ENCODE peak calls at places on chromosomes 4 and X, in nine cellular contexts. One of them, this sample, is unnamed.

GRCh38 chr4:140372607-140373327 is 679 bp upstream of the SCOC start:
- DNase-seq in activated CD4-positive, alpha-beta T cell treated with anti-CD3 and anti-CD28 coated beads for 48 hours: peak; percentile 32
- DNase-seq in cardiac fibroblast: peak; percentile 31
- DNase-seq in T47D: no peak
- DNase-seq in iris pigment epithelial cell: peak; percentile 21
- DNase-seq in activated CD4-positive, CD25-positive, alpha-beta regulatory T cell treated with anti-CD3 and anti-CD28 coated beads, Interleukin-2, amount 50 U/mL, for 16 hours: no peak
- DNase-seq in neuronal stem cell: no peak
- DNase-seq in iPS-NIHi11: peak; percentile 15
- DNase-seq in mesothelial cell of epicardium: no peak
- DNase-seq in this sample: no peak

GRCh38 chr4:124839786-124840390 is 127.4 kb upstream of the ANKRD50 start:
- DNase-seq in iPS-NIHi11: no peak
- DNase-seq in cardiac fibroblast: no peak
- DNase-seq in neuronal stem cell: no peak
- DNase-seq in mesothelial cell of epicardium: no peak
- DNase-seq in activated CD4-positive, CD25-positive, alpha-beta regulatory T cell treated with anti-CD3 and anti-CD28 coated beads, Interleukin-2, amount 50 U/mL, for 16 hours: no peak
- DNase-seq in iris pigment epithelial cell: no peak
- DNase-seq in activated CD4-positive, alpha-beta T cell treated with anti-CD3 and anti-CD28 coated beads for 48 hours: no peak
- DNase-seq in T47D: no peak
- DNase-seq in this sample: no peak

GRCh38 chr4:7202391-7202790 is 10.1 kb downstream of the SORCS2 start:
- DNase-seq in neuronal stem cell: no peak
- DNase-seq in activated CD4-positive, CD25-positive, alpha-beta regulatory T cell treated with anti-CD3 and anti-CD28 coated beads, Interleukin-2, amount 50 U/mL, for 16 hours: no peak
- DNase-seq in activated CD4-positive, alpha-beta T cell treated with anti-CD3 and anti-CD28 coated beads for 48 hours: no peak
- DNase-seq in iPS-NIHi11: no peak
- DNase-seq in T47D: no peak
- DNase-seq in mesothelial cell of epicardium: no peak
- DNase-seq in iris pigment epithelial cell: peak; percentile 53
- DNase-seq in cardiac fibroblast: peak; percentile 32
- DNase-seq in this sample: no peak

GRCh38 chr4:189420488-189420887 is 520.2 kb upstream of the FRG1 start:
- DNase-seq in activated CD4-positive, CD25-positive, alpha-beta regulatory T cell treated with anti-CD3 and anti-CD28 coated beads, Interleukin-2, amount 50 U/mL, for 16 hours: no peak
- DNase-seq in activated CD4-positive, alpha-beta T cell treated with anti-CD3 and anti-CD28 coated beads for 48 hours: no peak
- DNase-seq in T47D: no peak
- DNase-seq in mesothelial cell of epicardium: no peak
- DNase-seq in iris pigment epithelial cell: no peak
- DNase-seq in neuronal stem cell: no peak
- DNase-seq in iPS-NIHi11: no peak
- DNase-seq in cardiac fibroblast: no peak
- DNase-seq in this sample: no peak

GRCh38 chrX:69323786-69324720 is 158.8 kb upstream of the PJA1 start:
- DNase-seq in cardiac fibroblast: no peak
- DNase-seq in iPS-NIHi11: no peak
- DNase-seq in iris pigment epithelial cell: no peak
- DNase-seq in activated CD4-positive, CD25-positive, alpha-beta regulatory T cell treated with anti-CD3 and anti-CD28 coated beads, Interleukin-2, amount 50 U/mL, for 16 hours: no peak
- DNase-seq in activated CD4-positive, alpha-beta T cell treated with anti-CD3 and anti-CD28 coated beads for 48 hours: no peak
- DNase-seq in mesothelial cell of epicardium: no peak
- DNase-seq in T47D: no peak
- DNase-seq in neuronal stem cell: no peak
- DNase-seq in this sample: no peak

GRCh38 chrX:57156397-57157049 is 19.3 kb upstream of the SPIN2A start:
- DNase-seq in T47D: peak; percentile 58
- DNase-seq in mesothelial cell of epicardium: no peak
- DNase-seq in iris pigment epithelial cell: peak; percentile 28
- DNase-seq in iPS-NIHi11: peak; percentile 34
- DNase-seq in activated CD4-positive, alpha-beta T cell treated with anti-CD3 and anti-CD28 coated beads for 48 hours: no peak
- DNase-seq in neuronal stem cell: peak; percentile 9
- DNase-seq in cardiac fibroblast: peak; percentile 54
- DNase-seq in activated CD4-positive, CD25-positive, alpha-beta regulatory T cell treated with anti-CD3 and anti-CD28 coated beads, Interleukin-2, amount 50 U/mL, for 16 hours: no peak
- DNase-seq in this sample: no peak

GRCh38 chrX:17656035-17656418 is 81.3 kb upstream of the SCML1 start:
- DNase-seq in T47D: no peak
- DNase-seq in cardiac fibroblast: no peak
- DNase-seq in iris pigment epithelial cell: no peak
- DNase-seq in iPS-NIHi11: peak; percentile 30
- DNase-seq in activated CD4-positive, CD25-positive, alpha-beta regulatory T cell treated with anti-CD3 and anti-CD28 coated beads, Interleukin-2, amount 50 U/mL, for 16 hours: no peak
- DNase-seq in mesothelial cell of epicardium: peak; percentile 63
- DNase-seq in neuronal stem cell: no peak
- DNase-seq in activated CD4-positive, alpha-beta T cell treated with anti-CD3 and anti-CD28 coated beads for 48 hours: peak; percentile 5
- DNase-seq in this sample: peak; percentile 77

GRCh38 chrX:56726609-56727008 is 2.4 kb upstream of the NBDY start:
- DNase-seq in iPS-NIHi11: peak; percentile 15
- DNase-seq in activated CD4-positive, alpha-beta T cell treated with anti-CD3 and anti-CD28 coated beads for 48 hours: no peak
- DNase-seq in neuronal stem cell: no peak
- DNase-seq in iris pigment epithelial cell: peak; percentile 64
- DNase-seq in mesothelial cell of epicardium: no peak
- DNase-seq in activated CD4-positive, CD25-positive, alpha-beta regulatory T cell treated with anti-CD3 and anti-CD28 coated beads, Interleukin-2, amount 50 U/mL, for 16 hours: no peak
- DNase-seq in cardiac fibroblast: peak; percentile 62
- DNase-seq in T47D: peak; percentile 71
- DNase-seq in this sample: no peak

GRCh38 chr4:184168406-184169019 is 49.2 kb downstream of the ENPP6 start:
- DNase-seq in iris pigment epithelial cell: peak; percentile 48
- DNase-seq in neuronal stem cell: peak; percentile 64
- DNase-seq in cardiac fibroblast: peak; percentile 66
- DNase-seq in mesothelial cell of epicardium: peak; percentile 87
- DNase-seq in activated CD4-positive, alpha-beta T cell treated with anti-CD3 and anti-CD28 coated beads for 48 hours: peak; percentile 70
- DNase-seq in T47D: peak; percentile 58
- DNase-seq in iPS-NIHi11: peak; percentile 87
- DNase-seq in activated CD4-positive, CD25-positive, alpha-beta regulatory T cell treated with anti-CD3 and anti-CD28 coated beads, Interleukin-2, amount 50 U/mL, for 16 hours: no peak
- DNase-seq in this sample: peak; percentile 80

GRCh38 chrX:13152511-13152868 is 108.1 kb upstream of the FAM9C start:
- DNase-seq in neuronal stem cell: no peak
- DNase-seq in mesothelial cell of epicardium: no peak
- DNase-seq in T47D: no peak
- DNase-seq in activated CD4-positive, CD25-positive, alpha-beta regulatory T cell treated with anti-CD3 and anti-CD28 coated beads, Interleukin-2, amount 50 U/mL, for 16 hours: no peak
- DNase-seq in iPS-NIHi11: no peak
- DNase-seq in iris pigment epithelial cell: no peak
- DNase-seq in cardiac fibroblast: no peak
- DNase-seq in activated CD4-positive, alpha-beta T cell treated with anti-CD3 and anti-CD28 coated beads for 48 hours: no peak
- DNase-seq in this sample: no peak

GRCh38 chr4:44674471-44674870 is 3.7 kb upstream of the GUF1 start:
- DNase-seq in T47D: no peak
- DNase-seq in mesothelial cell of epicardium: no peak
- DNase-seq in activated CD4-positive, CD25-positive, alpha-beta regulatory T cell treated with anti-CD3 and anti-CD28 coated beads, Interleukin-2, amount 50 U/mL, for 16 hours: no peak
- DNase-seq in iris pigment epithelial cell: no peak
- DNase-seq in neuronal stem cell: no peak
- DNase-seq in iPS-NIHi11: no peak
- DNase-seq in cardiac fibroblast: no peak
- DNase-seq in activated CD4-positive, alpha-beta T cell treated with anti-CD3 and anti-CD28 coated beads for 48 hours: no peak
- DNase-seq in this sample: no peak

GRCh38 chrX:21840199-21840557 is 761 bp downstream of the MBTPS2 start:
- DNase-seq in neuronal stem cell: no peak
- DNase-seq in iPS-NIHi11: no peak
- DNase-seq in iris pigment epithelial cell: peak; percentile 12
- DNase-seq in cardiac fibroblast: peak; percentile 31
- DNase-seq in activated CD4-positive, CD25-positive, alpha-beta regulatory T cell treated with anti-CD3 and anti-CD28 coated beads, Interleukin-2, amount 50 U/mL, for 16 hours: no peak
- DNase-seq in T47D: no peak
- DNase-seq in mesothelial cell of epicardium: no peak
- DNase-seq in activated CD4-positive, alpha-beta T cell treated with anti-CD3 and anti-CD28 coated beads for 48 hours: peak; percentile 33
- DNase-seq in this sample: no peak

GRCh38 chr4:159685406-159686092 is 582.7 kb downstream of the RAPGEF2 start:
- DNase-seq in cardiac fibroblast: no peak
- DNase-seq in T47D: peak; percentile 32
- DNase-seq in activated CD4-positive, CD25-positive, alpha-beta regulatory T cell treated with anti-CD3 and anti-CD28 coated beads, Interleukin-2, amount 50 U/mL, for 16 hours: no peak
- DNase-seq in mesothelial cell of epicardium: no peak
- DNase-seq in neuronal stem cell: no peak
- DNase-seq in iris pigment epithelial cell: no peak
- DNase-seq in activated CD4-positive, alpha-beta T cell treated with anti-CD3 and anti-CD28 coated beads for 48 hours: no peak
- DNase-seq in iPS-NIHi11: peak; percentile 32
- DNase-seq in this sample: no peak

GRCh38 chr4:20299515-20299914 is 47.8 kb downstream of the SLIT2 start:
- DNase-seq in iris pigment epithelial cell: peak; percentile 58
- DNase-seq in mesothelial cell of epicardium: no peak
- DNase-seq in iPS-NIHi11: no peak
- DNase-seq in activated CD4-positive, CD25-positive, alpha-beta regulatory T cell treated with anti-CD3 and anti-CD28 coated beads, Interleukin-2, amount 50 U/mL, for 16 hours: no peak
- DNase-seq in T47D: no peak
- DNase-seq in activated CD4-positive, alpha-beta T cell treated with anti-CD3 and anti-CD28 coated beads for 48 hours: no peak
- DNase-seq in cardiac fibroblast: peak; percentile 84
- DNase-seq in neuronal stem cell: no peak
- DNase-seq in this sample: no peak

GRCh38 chr4:44493924-44494323 is 45.3 kb upstream of the KCTD8 start:
- DNase-seq in neuronal stem cell: peak; percentile 14
- DNase-seq in iPS-NIHi11: peak; percentile 49
- DNase-seq in iris pigment epithelial cell: no peak
- DNase-seq in activated CD4-positive, CD25-positive, alpha-beta regulatory T cell treated with anti-CD3 and anti-CD28 coated beads, Interleukin-2, amount 50 U/mL, for 16 hours: no peak
- DNase-seq in mesothelial cell of epicardium: no peak
- DNase-seq in T47D: peak; percentile 33
- DNase-seq in activated CD4-positive, alpha-beta T cell treated with anti-CD3 and anti-CD28 coated beads for 48 hours: no peak
- DNase-seq in cardiac fibroblast: peak; percentile 50
- DNase-seq in this sample: no peak

GRCh38 chr4:119592708-119593298 is 35.8 kb downstream of the PDE5A start:
- DNase-seq in cardiac fibroblast: no peak
- DNase-seq in activated CD4-positive, CD25-positive, alpha-beta regulatory T cell treated with anti-CD3 and anti-CD28 coated beads, Interleukin-2, amount 50 U/mL, for 16 hours: no peak
- DNase-seq in neuronal stem cell: no peak
- DNase-seq in iPS-NIHi11: no peak
- DNase-seq in activated CD4-positive, alpha-beta T cell treated with anti-CD3 and anti-CD28 coated beads for 48 hours: no peak
- DNase-seq in T47D: peak; percentile 3
- DNase-seq in iris pigment epithelial cell: peak; percentile 28
- DNase-seq in mesothelial cell of epicardium: no peak
- DNase-seq in this sample: no peak

GRCh38 chr4:8285143-8285975 is 15.8 kb downstream of the HTRA3 start:
- DNase-seq in iris pigment epithelial cell: no peak
- DNase-seq in activated CD4-positive, alpha-beta T cell treated with anti-CD3 and anti-CD28 coated beads for 48 hours: no peak
- DNase-seq in neuronal stem cell: no peak
- DNase-seq in mesothelial cell of epicardium: no peak
- DNase-seq in iPS-NIHi11: no peak
- DNase-seq in activated CD4-positive, CD25-positive, alpha-beta regulatory T cell treated with anti-CD3 and anti-CD28 coated beads, Interleukin-2, amount 50 U/mL, for 16 hours: no peak
- DNase-seq in cardiac fibroblast: no peak
- DNase-seq in T47D: no peak
- DNase-seq in this sample: no peak

GRCh38 chrX:151773434-151773833 is 38.9 kb downstream of the CNGA2 start:
- DNase-seq in activated CD4-positive, CD25-positive, alpha-beta regulatory T cell treated with anti-CD3 and anti-CD28 coated beads, Interleukin-2, amount 50 U/mL, for 16 hours: no peak
- DNase-seq in iris pigment epithelial cell: no peak
- DNase-seq in T47D: no peak
- DNase-seq in mesothelial cell of epicardium: no peak
- DNase-seq in iPS-NIHi11: peak; percentile 17
- DNase-seq in cardiac fibroblast: no peak
- DNase-seq in activated CD4-positive, alpha-beta T cell treated with anti-CD3 and anti-CD28 coated beads for 48 hours: no peak
- DNase-seq in neuronal stem cell: no peak
- DNase-seq in this sample: no peak

GRCh38 chr4:88003261-88003660 is 4.2 kb upstream of the PKD2 start:
- DNase-seq in mesothelial cell of epicardium: no peak
- DNase-seq in activated CD4-positive, CD25-positive, alpha-beta regulatory T cell treated with anti-CD3 and anti-CD28 coated beads, Interleukin-2, amount 50 U/mL, for 16 hours: no peak
- DNase-seq in iPS-NIHi11: no peak
- DNase-seq in cardiac fibroblast: no peak
- DNase-seq in T47D: no peak
- DNase-seq in iris pigment epithelial cell: no peak
- DNase-seq in activated CD4-positive, alpha-beta T cell treated with anti-CD3 and anti-CD28 coated beads for 48 hours: no peak
- DNase-seq in neuronal stem cell: no peak
- DNase-seq in this sample: no peak

GRCh38 chrX:139058831-139059495 is 347.4 kb upstream of the FGF13 start:
- DNase-seq in mesothelial cell of epicardium: no peak
- DNase-seq in activated CD4-positive, alpha-beta T cell treated with anti-CD3 and anti-CD28 coated beads for 48 hours: no peak
- DNase-seq in activated CD4-positive, CD25-positive, alpha-beta regulatory T cell treated with anti-CD3 and anti-CD28 coated beads, Interleukin-2, amount 50 U/mL, for 16 hours: no peak
- DNase-seq in T47D: no peak
- DNase-seq in cardiac fibroblast: no peak
- DNase-seq in iPS-NIHi11: no peak
- DNase-seq in neuronal stem cell: no peak
- DNase-seq in iris pigment epithelial cell: peak; percentile 44
- DNase-seq in this sample: no peak

GRCh38 chrX:107272431-107272921 is 66.1 kb downstream of the DNAAF6 start:
- DNase-seq in iPS-NIHi11: peak; percentile 49
- DNase-seq in activated CD4-positive, CD25-positive, alpha-beta regulatory T cell treated with anti-CD3 and anti-CD28 coated beads, Interleukin-2, amount 50 U/mL, for 16 hours: no peak
- DNase-seq in neuronal stem cell: no peak
- DNase-seq in cardiac fibroblast: no peak
- DNase-seq in iris pigment epithelial cell: no peak
- DNase-seq in T47D: no peak
- DNase-seq in activated CD4-positive, alpha-beta T cell treated with anti-CD3 and anti-CD28 coated beads for 48 hours: peak; percentile 17
- DNase-seq in mesothelial cell of epicardium: no peak
- DNase-seq in this sample: no peak